ENCODE peak calls at places on chromosomes 11 and 22, in five cellular contexts. I, W, M, N and R are unnamed samples.

GRCh38 chr11:14980854-14981253 is 8.7 kb upstream of the CALCA start:
- DNase-seq in I (no peak), W (peak; percentile 69), M (peak; percentile 63), N (no peak), R (peak; percentile 73)

GRCh38 chr11:124581817-124582216 is 12.0 kb downstream of the OR8A1 start:
- DNase-seq in I (no peak), W (no peak), M (peak; percentile 16), N (no peak), R (no peak)

GRCh38 chr22:38505595-38506117 is 455 bp downstream of the DDX17 start:
- DNase-seq in I (peak; percentile 69), W (peak; percentile 46), M (peak; percentile 81), N (peak; percentile 92), R (peak; percentile 70)

GRCh38 chr11:6497069-6497839 is at the start of gene DNHD1:
- DNase-seq in I (no peak), W (no peak), M (peak; percentile 22), N (peak; percentile 76), R (no peak)

GRCh38 chr11:57649826-57650738 is at the start of gene YPEL4:
- DNase-seq in I (no peak), W (peak; percentile 83), M (peak; percentile 87), N (no peak), R (peak; percentile 52)

GRCh38 chr11:32060063-32060462 is 30.8 kb upstream of the RCN1 start:
- DNase-seq in I (no peak), W (no peak), M (no peak), N (no peak), R (no peak)

GRCh38 chr22:42805998-42806481 is 51.0 kb downstream of the ARFGAP3 start:
- DNase-seq in I (no peak), W (no peak), M (no peak), N (no peak), R (no peak)

GRCh38 chr11:47308050-47308823 is 38.3 kb downstream of the MADD start:
- DNase-seq in I (no peak), W (no peak), M (no peak), N (no peak), R (no peak)

GRCh38 chr11:1839924-1840779 is 1.4 kb downstream of the TNNI2 start:
- DNase-seq in I (no peak), W (no peak), M (no peak), N (peak; percentile 81), R (peak; percentile 70)

GRCh38 chr11:106422585-106422984 is 345.1 kb downstream of the AASDHPPT start:
- DNase-seq in I (no peak), W (no peak), M (no peak), N (no peak), R (no peak)

GRCh38 chr11:73217131-73217809 is 811 bp upstream of the P2RY2 start:
- DNase-seq in I (no peak), W (no peak), M (no peak), N (peak; percentile 74), R (no peak)

GRCh38 chr22:29269230-29269604 is 1.1 kb downstream of the EWSR1 start:
- DNase-seq in I (no peak), W (no peak), M (peak; percentile 25), N (no peak), R (peak; percentile 51)

GRCh38 chr11:32290783-32291182 is 144.6 kb downstream of the WT1 start:
- DNase-seq in I (no peak), W (no peak), M (peak; percentile 11), N (no peak), R (no peak)

GRCh38 chr11:69703711-69704507 is at the start of gene FGF19:
- DNase-seq in I (no peak), W (no peak), M (no peak), N (peak; percentile 75), R (no peak)

GRCh38 chr22:23533328-23533762 is 46.7 kb downstream of the IGLL1 start:
- DNase-seq in I (no peak), W (peak; percentile 10), M (peak; percentile 61), N (peak; percentile 57), R (peak; percentile 48)

GRCh38 chr11:35632301-35632700 is 14.0 kb downstream of the FJX1 start:
- DNase-seq in I (no peak), W (peak; percentile 42), M (no peak), N (no peak), R (no peak)

GRCh38 chr11:8239056-8239455 is 24.6 kb downstream of the LMO1 start:
- DNase-seq in I (no peak), W (no peak), M (no peak), N (no peak), R (no peak)

GRCh38 chr22:25167834-25168601 is 31.6 kb upstream of the CRYBB3 start:
- DNase-seq in I (no peak), W (no peak), M (no peak), N (no peak), R (no peak)

GRCh38 chr11:2787816-2788750 is 88.3 kb upstream of the KCNQ1OT1 start:
- DNase-seq in I (no peak), W (no peak), M (no peak), N (peak; percentile 47), R (no peak)

GRCh38 chr11:93648168-93648567 is 13.3 kb upstream of the CEP295 start:
- DNase-seq in I (no peak), W (peak; percentile 21), M (peak; percentile 36), N (no peak), R (no peak)

GRCh38 chr11:74769058-74769457 is 20.4 kb downstream of the RNF169 start:
- DNase-seq in I (no peak), W (no peak), M (no peak), N (no peak), R (no peak)

GRCh38 chr11:28038775-28039174 is 69.2 kb downstream of the KIF18A start:
- DNase-seq in I (no peak), W (no peak), M (no peak), N (no peak), R (no peak)

GRCh38 chr22:47209547-47210023 is 447.1 kb downstream of the TBC1D22A start:
- DNase-seq in I (no peak), W (no peak), M (no peak), N (no peak), R (peak; percentile 44)

GRCh38 chr11:96101146-96101545 is 177.2 kb upstream of the MTMR2 start:
- DNase-seq in I (no peak), W (no peak), M (peak; percentile 45), N (no peak), R (no peak)

GRCh38 chr22:20646906-20647305 is 127.0 kb upstream of the SERPIND1 start:
- DNase-seq in I (no peak), W (no peak), M (no peak), N (peak; percentile 5), R (no peak)

GRCh38 chr11:86671386-86672006 is 920 bp downstream of the ME3 start:
- DNase-seq in I (peak; percentile 37), W (no peak), M (peak; percentile 58), N (peak; percentile 93), R (peak; percentile 89)

GRCh38 chr22:37965940-37966664 is 12.6 kb downstream of the POLR2F start:
- DNase-seq in I (no peak), W (peak; percentile 11), M (peak; percentile 16), N (no peak), R (no peak)

GRCh38 chr11:9015677-9016076 is 11.9 kb upstream of the NRIP3 start:
- DNase-seq in I (no peak), W (peak; percentile 78), M (peak; percentile 87), N (no peak), R (peak; percentile 46)

DNA sequence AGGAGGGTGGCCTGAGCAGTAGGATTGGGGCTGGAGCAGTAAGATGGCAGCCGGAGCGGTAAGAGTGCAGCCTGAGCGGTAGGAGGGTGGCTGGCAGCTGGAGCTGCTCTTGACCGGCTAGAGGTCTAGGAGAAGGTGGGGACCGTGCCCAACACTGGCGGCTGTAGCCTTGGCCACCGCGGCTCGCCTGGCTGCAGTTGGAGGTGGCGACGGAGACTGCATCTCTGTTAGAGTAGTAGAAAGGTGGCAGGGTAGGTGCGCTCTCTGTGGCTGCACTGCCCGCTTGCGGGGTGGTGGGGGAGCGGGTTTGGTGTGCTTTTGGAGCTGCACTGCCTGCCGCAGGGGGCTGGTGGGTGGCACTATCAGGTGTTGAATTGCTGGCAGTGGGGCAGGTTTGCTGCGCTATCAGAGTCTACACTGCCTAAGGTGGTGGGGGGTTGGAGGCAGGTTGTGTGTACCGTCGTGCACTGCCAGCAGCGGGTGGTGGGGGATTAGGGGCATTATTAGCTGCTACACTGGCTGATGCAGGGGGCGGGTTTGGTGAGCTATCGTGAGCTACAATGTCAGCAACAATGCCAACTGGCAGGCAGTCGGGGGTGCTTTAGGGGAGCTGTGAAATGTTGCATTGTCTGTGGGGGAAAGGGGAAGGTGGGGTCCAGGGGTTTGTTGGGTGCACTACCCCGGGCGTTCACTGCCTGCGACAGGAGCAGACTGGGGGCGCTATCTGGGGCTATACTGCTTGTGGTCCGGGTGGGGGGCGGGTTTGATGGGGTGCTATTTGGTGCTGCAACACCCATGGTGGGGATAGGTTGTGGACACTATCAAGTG is 4461.3 kb upstream of the OR11H1 start:
- DNase-seq in I (no peak), W (no peak), M (no peak), N (peak; percentile 84), R (no peak)
- H3K9me3 ChIP-seq in I (no peaks in the 10 kb centered on the region), W (peaks cover 38% of the 10 kb centered on the region), M (peaks cover 17% of the 10 kb centered on the region), N (peaks cover 1% of the 10 kb centered on the region), R (peaks cover 22% of the 10 kb centered on the region)

GRCh38 chr22:45968751-45969413 is 8.1 kb downstream of the WNT7B start:
- DNase-seq in I (no peak), W (peak; percentile 92), M (peak; percentile 39), N (no peak), R (no peak)
- H3K27me3 ChIP-seq in I (peaks cover 90% of the 10 kb centered on the region), W (peaks cover 34% of the 10 kb centered on the region), M (peaks cover 98% of the 10 kb centered on the region), N (no peaks in the 10 kb centered on the region), R (peaks cover 100% of the 10 kb centered on the region)

GRCh38 chr11:59267738-59268475 is 55.2 kb upstream of the MPEG1 start:
- DNase-seq in I (no peak), W (no peak), M (no peak), N (no peak), R (no peak)

GRCh38 chr11:59271811-59272327 is 59.1 kb upstream of the MPEG1 start:
- DNase-seq in I (no peak), W (no peak), M (no peak), N (no peak), R (no peak)

GRCh38 chr11:59271247-59271755 is 58.6 kb upstream of the MPEG1 start:
- DNase-seq in I (no peak), W (no peak), M (no peak), N (no peak), R (no peak)

GRCh38 chr11:59273008-59273841 is 60.5 kb upstream of the MPEG1 start:
- DNase-seq in I (no peak), W (no peak), M (no peak), N (no peak), R (no peak)
- H3K4me1 ChIP-seq in I (no peaks in the 10 kb centered on the region), W (no peaks in the 10 kb centered on the region), M (no peaks in the 10 kb centered on the region), N (no peaks in the 10 kb centered on the region), R (no peaks in the 10 kb centered on the region)

DNA sequence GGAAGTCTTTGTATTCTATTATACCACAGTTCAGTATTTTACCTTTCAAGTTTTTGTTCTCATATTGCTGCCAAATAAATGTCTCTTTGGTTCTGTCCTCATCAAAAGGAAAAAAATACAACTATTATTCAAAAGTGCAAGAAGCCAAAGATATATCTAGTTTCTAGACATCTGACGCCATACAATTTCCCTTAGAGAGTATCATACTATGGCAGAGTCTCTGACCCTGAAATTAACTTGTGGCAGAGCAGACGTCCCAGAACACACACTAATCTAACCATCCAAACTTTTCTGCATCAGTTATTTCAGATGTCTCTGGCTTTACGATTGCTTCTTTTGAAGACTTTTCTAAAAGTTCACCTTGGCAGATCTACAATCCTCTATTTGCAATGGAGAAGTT is 2.6 kb downstream of the OR51T1 start:
- DNase-seq in I (no peak), W (no peak), M (no peak), N (no peak), R (no peak)
- H3K9me3 ChIP-seq in I (no peaks in the 10 kb centered on the region), W (no peaks in the 10 kb centered on the region), M (no peaks in the 10 kb centered on the region), N (no peaks in the 10 kb centered on the region), R (no peaks in the 10 kb centered on the region)